ENCODE peak calls at places on chromosomes 1 and 21, in five cellular contexts. C, H, Z, W and Y are unnamed samples.

GRCh38 chr21:42383331-42383730 is 12.5 kb downstream of the TMPRSS3 start:
- DNase-seq in Z (no peak), W (no peak), H (no peak), C (no peak), Y (no peak)

GRCh38 chr1:33088119-33088906 is 7.4 kb downstream of the AZIN2 start:
- DNase-seq in W (no peak), Z (no peak), C (no peak), H (no peak), Y (peak; percentile 33)

GRCh38 chr1:209625791-209626285 is 26.4 kb downstream of the LAMB3 start:
- DNase-seq in C (peak; percentile 61), Z (no peak), W (no peak), H (no peak), Y (no peak)

GRCh38 chr21:31846690-31847089 is 26.1 kb upstream of the HUNK start:
- DNase-seq in Z (no peak), C (no peak), H (no peak), W (no peak), Y (no peak)

GRCh38 chr21:15468368-15468767 is 261.4 kb upstream of the USP25 start:
- DNase-seq in Z (no peak), C (no peak), H (no peak), W (no peak), Y (no peak)

GRCh38 chr1:109866071-109866470 is 44.6 kb upstream of the CSF1 start:
- DNase-seq in C (no peak), W (no peak), H (no peak), Z (no peak), Y (no peak)

GRCh38 chr1:208944981-208945451 is 638.5 kb upstream of the CAMK1G start:
- DNase-seq in H (no peak), W (no peak), C (no peak), Z (no peak), Y (peak; percentile 5)

GRCh38 chr21:43782741-43783700 is 6.4 kb upstream of the RRP1 start:
- DNase-seq in W (no peak), C (no peak), Z (no peak), H (peak; percentile 86), Y (peak; percentile 50)

DNA sequence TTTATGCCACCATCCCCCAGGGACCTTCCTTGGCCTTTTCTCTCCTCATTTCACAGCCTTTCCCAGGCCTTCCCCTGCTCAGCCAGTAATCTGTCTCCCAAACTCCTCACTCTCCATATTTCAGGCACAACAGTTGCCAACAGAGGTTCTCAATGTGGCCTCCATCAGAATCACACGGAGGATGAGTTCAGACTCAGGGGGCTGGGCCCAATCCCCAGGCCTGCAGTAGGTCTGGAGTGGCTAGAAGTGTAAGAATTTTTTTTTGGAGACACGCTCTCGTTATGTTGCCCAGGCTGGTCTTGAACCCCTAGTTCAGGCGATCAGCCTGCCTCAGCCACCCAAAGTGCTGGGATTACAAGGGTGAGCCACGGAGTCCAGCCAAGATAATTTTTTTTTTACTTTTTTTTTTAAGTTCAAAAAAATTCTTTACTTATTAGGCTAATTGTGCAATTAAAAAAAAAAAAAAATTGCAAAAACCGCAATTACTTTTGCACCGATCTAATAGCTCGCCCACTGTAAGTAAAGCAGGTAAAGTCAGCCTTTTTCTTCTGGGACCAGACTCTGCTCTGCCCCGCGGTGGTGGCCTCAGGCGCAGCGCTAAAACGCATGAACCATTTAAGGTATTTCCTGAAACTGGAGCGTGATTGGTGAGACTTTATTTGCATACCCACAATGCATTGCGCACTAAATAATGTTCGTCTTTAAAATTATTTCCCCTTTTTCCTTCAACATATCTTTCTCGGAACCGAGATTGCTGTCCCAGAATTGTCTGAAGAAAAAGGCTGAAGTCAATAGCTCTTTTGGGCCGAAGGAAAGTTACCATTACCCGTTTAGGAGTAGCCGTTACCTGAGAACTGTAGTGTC is 18.7 kb downstream of the KIAA2013 start:
- DNase-seq in W (peak; percentile 90), H (peak; percentile 95), Z (peak; percentile 87), C (peak; percentile 97), Y (peak; percentile 97)
- H3K4me3 ChIP-seq in W (peak overlapping the region; percentile 54), H (peak overlapping the region; percentile 47), Z (peak overlapping the region; percentile 76), C (no peak overlapping the region), Y (peak overlapping the region; percentile 89)

GRCh38 chr1:9280015-9280860 is 12.5 kb upstream of the SPSB1 start:
- DNase-seq in W (no peak), Z (no peak), H (peak; percentile 91), C (peak; percentile 76), Y (peak; percentile 95)

GRCh38 chr1:9278114-9278513 is 14.6 kb upstream of the SPSB1 start:
- DNase-seq in H (no peak), W (no peak), C (no peak), Z (no peak), Y (no peak)

GRCh38 chr1:9278585-9279153 is 14.0 kb upstream of the SPSB1 start:
- DNase-seq in H (no peak), C (no peak), Z (no peak), W (no peak), Y (no peak)

GRCh38 chr1:9281071-9281827 is 11.4 kb upstream of the SPSB1 start:
- DNase-seq in Z (no peak), C (no peak), W (no peak), H (no peak), Y (peak; percentile 38)

GRCh38 chr1:9279172-9279840 is 13.4 kb upstream of the SPSB1 start:
- DNase-seq in H (no peak), W (no peak), Z (no peak), C (no peak), Y (no peak)
- H3K4me1 ChIP-seq in H (peaks cover 48% of the 10 kb centered on the region), W (no peaks in the 10 kb centered on the region), Z (peaks cover 33% of the 10 kb centered on the region), C (no peaks in the 10 kb centered on the region), Y (peaks cover 59% of the 10 kb centered on the region)

DNA sequence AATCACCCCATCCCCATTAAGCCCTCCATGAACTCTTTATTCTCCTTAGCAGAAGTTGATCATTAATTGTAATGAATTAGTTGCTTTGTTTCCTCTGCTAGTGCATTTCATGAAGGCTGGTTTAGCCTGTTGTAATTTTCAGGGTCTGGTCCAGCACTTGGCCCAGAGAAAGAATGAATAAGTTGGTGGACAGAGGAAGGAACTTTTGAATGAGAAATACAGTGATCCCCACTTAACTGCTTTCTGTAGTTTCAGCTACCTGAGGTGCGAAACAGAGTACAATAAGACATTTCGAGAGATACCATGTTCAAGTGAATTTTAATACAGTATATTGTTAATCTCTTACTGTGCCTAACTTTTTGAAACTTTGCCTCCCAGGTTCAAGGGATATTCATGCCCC is 1.8 kb downstream of the SOAT1 start:
- DNase-seq in H (no peak), Z (no peak), W (no peak), C (no peak), Y (no peak)
- H3K27me3 ChIP-seq in H (no peaks in the 10 kb centered on the region), Z (no peaks in the 10 kb centered on the region), W (no peaks in the 10 kb centered on the region), C (peaks cover 4% of the 10 kb centered on the region), Y (no peaks in the 10 kb centered on the region)

GRCh38 chr1:13893456-13893855 is 193.5 kb downstream of the PRDM2 start:
- DNase-seq in W (no peak), C (no peak), Z (no peak), H (no peak), Y (no peak)
- H3K4me3 ChIP-seq in W (peak overlapping the region; percentile 47), C (no peak overlapping the region), Z (no peak overlapping the region), H (no peak overlapping the region), Y (peak overlapping the region; percentile 83)